ENCODE peak calls at places on chromosomes 11 and 22, in eight cellular contexts. One of them, this sample, is unnamed.

GRCh38 chr11:126480410-126481302 is 125.2 kb downstream of the ST3GAL4 start:
- DNase-seq in tibial nerve: peak
- DNase-seq in testis: peak
- DNase-seq in prostate gland: peak
- DNase-seq in Peyer's patch: peak
- DNase-seq in breast epithelium: peak
- DNase-seq in stomach: peak
- DNase-seq in heart left ventricle: peak
- DNase-seq in this sample: no peak

GRCh38 chr11:35178067-35178805 is 39.3 kb downstream of the CD44 start:
- DNase-seq in prostate gland: no peak
- DNase-seq in testis: no peak
- DNase-seq in breast epithelium: no peak
- DNase-seq in tibial nerve: no peak
- DNase-seq in stomach: no peak
- DNase-seq in Peyer's patch: no peak
- DNase-seq in heart left ventricle: no peak
- DNase-seq in this sample: no peak

GRCh38 chr22:43481528-43482309 is 69.9 kb downstream of the MPPED1 start:
- DNase-seq in prostate gland: no peak
- DNase-seq in breast epithelium: no peak
- DNase-seq in Peyer's patch: no peak
- DNase-seq in stomach: peak
- DNase-seq in testis: no peak
- DNase-seq in tibial nerve: no peak
- DNase-seq in heart left ventricle: no peak
- DNase-seq in this sample: no peak

GRCh38 chr22:50236731-50237409 is 8.0 kb downstream of the TUBGCP6 start:
- DNase-seq in tibial nerve: no peak
- DNase-seq in breast epithelium: no peak
- DNase-seq in testis: no peak
- DNase-seq in prostate gland: no peak
- DNase-seq in stomach: no peak
- DNase-seq in heart left ventricle: no peak
- DNase-seq in Peyer's patch: no peak
- DNase-seq in this sample: no peak

GRCh38 chr11:15493066-15493465 is 378.3 kb downstream of the INSC start:
- DNase-seq in tibial nerve: no peak
- DNase-seq in breast epithelium: no peak
- DNase-seq in heart left ventricle: no peak
- DNase-seq in testis: no peak
- DNase-seq in Peyer's patch: no peak
- DNase-seq in prostate gland: no peak
- DNase-seq in stomach: no peak
- DNase-seq in this sample: no peak

GRCh38 chr11:67053896-67054850 is 2.5 kb upstream of the RHOD start:
- DNase-seq in heart left ventricle: no peak
- DNase-seq in tibial nerve: peak
- DNase-seq in breast epithelium: peak
- DNase-seq in Peyer's patch: peak
- DNase-seq in stomach: peak
- DNase-seq in prostate gland: peak
- DNase-seq in testis: peak
- DNase-seq in this sample: no peak

GRCh38 chr11:100981196-100981824 is 148.3 kb downstream of the PGR start:
- DNase-seq in testis: no peak
- DNase-seq in Peyer's patch: no peak
- DNase-seq in tibial nerve: no peak
- DNase-seq in prostate gland: no peak
- DNase-seq in breast epithelium: no peak
- DNase-seq in heart left ventricle: no peak
- DNase-seq in stomach: no peak
- DNase-seq in this sample: no peak

GRCh38 chr11:126188332-126189108 is 22.9 kb downstream of the RPUSD4 start:
- DNase-seq in testis: no peak
- DNase-seq in Peyer's patch: peak
- DNase-seq in tibial nerve: no peak
- DNase-seq in breast epithelium: no peak
- DNase-seq in prostate gland: no peak
- DNase-seq in heart left ventricle: no peak
- DNase-seq in stomach: no peak
- DNase-seq in this sample: no peak

GRCh38 chr22:26292667-26292995 is 123.4 kb downstream of the SEZ6L start:
- DNase-seq in prostate gland: no peak
- DNase-seq in breast epithelium: no peak
- DNase-seq in testis: no peak
- DNase-seq in stomach: no peak
- DNase-seq in heart left ventricle: no peak
- DNase-seq in tibial nerve: no peak
- DNase-seq in Peyer's patch: no peak
- DNase-seq in this sample: no peak

GRCh38 chr22:20380486-20380885 is 13.5 kb upstream of the ZNF74 start:
- DNase-seq in stomach: no peak
- DNase-seq in testis: no peak
- DNase-seq in prostate gland: no peak
- DNase-seq in Peyer's patch: no peak
- DNase-seq in tibial nerve: no peak
- DNase-seq in heart left ventricle: no peak
- DNase-seq in breast epithelium: no peak
- DNase-seq in this sample: no peak

GRCh38 chr11:113505046-113505445 is 29.8 kb upstream of the DRD2 start:
- DNase-seq in breast epithelium: no peak
- DNase-seq in heart left ventricle: no peak
- DNase-seq in prostate gland: no peak
- DNase-seq in tibial nerve: no peak
- DNase-seq in stomach: no peak
- DNase-seq in testis: peak
- DNase-seq in Peyer's patch: no peak
- DNase-seq in this sample: peak

GRCh38 chr11:4809246-4809645 is 5.1 kb upstream of the OR52R1 start:
- DNase-seq in breast epithelium: no peak
- DNase-seq in Peyer's patch: no peak
- DNase-seq in stomach: no peak
- DNase-seq in prostate gland: no peak
- DNase-seq in testis: no peak
- DNase-seq in tibial nerve: no peak
- DNase-seq in heart left ventricle: no peak
- DNase-seq in this sample: no peak

GRCh38 chr11:124760806-124761205 is 1.3 kb downstream of the ESAM start:
- DNase-seq in tibial nerve: no peak
- DNase-seq in stomach: no peak
- DNase-seq in prostate gland: no peak
- DNase-seq in breast epithelium: no peak
- DNase-seq in heart left ventricle: no peak
- DNase-seq in testis: no peak
- DNase-seq in Peyer's patch: no peak
- DNase-seq in this sample: no peak

GRCh38 chr11:124761301-124762021 is 629 bp downstream of the ESAM start:
- DNase-seq in testis: no peak
- DNase-seq in prostate gland: no peak
- DNase-seq in stomach: no peak
- DNase-seq in tibial nerve: no peak
- DNase-seq in breast epithelium: no peak
- DNase-seq in Peyer's patch: no peak
- DNase-seq in heart left ventricle: no peak
- DNase-seq in this sample: no peak

GRCh38 chr11:124762624-124763155 is 600 bp upstream of the ESAM start:
- DNase-seq in heart left ventricle: no peak
- DNase-seq in prostate gland: no peak
- DNase-seq in tibial nerve: no peak
- DNase-seq in testis: no peak
- DNase-seq in Peyer's patch: no peak
- DNase-seq in stomach: no peak
- DNase-seq in breast epithelium: no peak
- DNase-seq in this sample: no peak

GRCh38 chr11:124763156-124763947 is 1.3 kb upstream of the ESAM start:
- DNase-seq in tibial nerve: peak
- DNase-seq in breast epithelium: peak
- DNase-seq in testis: peak
- DNase-seq in prostate gland: peak
- DNase-seq in heart left ventricle: peak
- DNase-seq in stomach: peak
- DNase-seq in Peyer's patch: peak
- DNase-seq in this sample: no peak

GRCh38 chr11:124762077-124762623 is at the start of gene ESAM:
- DNase-seq in stomach: peak
- DNase-seq in prostate gland: no peak
- DNase-seq in breast epithelium: no peak
- DNase-seq in tibial nerve: no peak
- DNase-seq in heart left ventricle: peak
- DNase-seq in testis: no peak
- DNase-seq in Peyer's patch: peak
- DNase-seq in this sample: no peak
- TF ChIP-seq POLR2A in stomach: no peak
- TF ChIP-seq POLR2A in prostate gland: no peak
- TF ChIP-seq POLR2A in breast epithelium: no peak
- TF ChIP-seq POLR2A in tibial nerve: no peak
- TF ChIP-seq POLR2A in heart left ventricle: peak
- TF ChIP-seq POLR2A in testis: no peak
- TF ChIP-seq POLR2A in Peyer's patch: no peak
- TF ChIP-seq POLR2A in this sample: no peak

GRCh38 chr11:58578635-58579191 is at the start of gene ZFP91:
- DNase-seq in breast epithelium: peak
- DNase-seq in tibial nerve: peak
- DNase-seq in stomach: peak
- DNase-seq in Peyer's patch: peak
- DNase-seq in testis: peak
- DNase-seq in heart left ventricle: peak
- DNase-seq in prostate gland: peak
- DNase-seq in this sample: peak
- TF ChIP-seq POLR2A in breast epithelium: peak
- TF ChIP-seq POLR2A in tibial nerve: peak
- TF ChIP-seq POLR2A in stomach: peak
- TF ChIP-seq POLR2A in Peyer's patch: peak
- TF ChIP-seq POLR2A in testis: peak
- TF ChIP-seq POLR2A in heart left ventricle: peak
- TF ChIP-seq POLR2A in prostate gland: peak
- TF ChIP-seq POLR2A in this sample: peak

DNA sequence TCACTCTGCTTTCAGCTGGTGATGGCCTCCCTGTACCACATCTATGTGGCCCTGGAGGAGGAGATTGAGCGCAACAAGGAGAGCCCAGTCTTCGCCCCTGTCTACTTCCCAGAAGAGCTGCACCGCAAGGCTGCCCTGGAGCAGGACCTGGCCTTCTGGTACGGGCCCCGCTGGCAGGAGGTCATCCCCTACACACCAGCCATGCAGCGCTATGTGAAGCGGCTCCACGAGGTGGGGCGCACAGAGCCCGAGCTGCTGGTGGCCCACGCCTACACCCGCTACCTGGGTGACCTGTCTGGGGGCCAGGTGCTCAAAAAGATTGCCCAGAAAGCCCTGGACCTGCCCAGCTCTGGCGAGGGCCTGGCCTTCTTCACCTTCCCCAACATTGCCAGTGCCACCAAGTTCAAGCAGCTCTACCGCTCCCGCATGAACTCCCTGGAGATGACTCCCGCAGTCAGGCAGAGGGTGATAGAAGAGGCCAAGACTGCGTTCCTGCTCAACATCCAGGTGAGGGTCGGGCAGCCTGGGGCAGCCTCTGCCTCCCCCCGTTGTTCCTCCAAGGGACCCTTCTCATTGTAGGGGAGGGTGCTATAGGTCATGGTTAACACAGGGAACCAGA is 5.9 kb downstream of the HMOX1 start:
- DNase-seq in heart left ventricle: no peak
- DNase-seq in Peyer's patch: no peak
- DNase-seq in tibial nerve: no peak
- DNase-seq in prostate gland: no peak
- DNase-seq in breast epithelium: no peak
- DNase-seq in testis: no peak
- DNase-seq in stomach: no peak
- DNase-seq in this sample: no peak
- TF ChIP-seq POLR2A in heart left ventricle: no peak
- TF ChIP-seq POLR2A in Peyer's patch: no peak
- TF ChIP-seq POLR2A in tibial nerve: no peak
- TF ChIP-seq POLR2A in prostate gland: no peak
- TF ChIP-seq POLR2A in breast epithelium: no peak
- TF ChIP-seq POLR2A in testis: no peak
- TF ChIP-seq POLR2A in stomach: no peak
- TF ChIP-seq POLR2A in this sample: no peak

GRCh38 chr11:65661599-65662246 is 993 bp downstream of the RELA start:
- DNase-seq in tibial nerve: no peak
- DNase-seq in testis: no peak
- DNase-seq in breast epithelium: no peak
- DNase-seq in prostate gland: no peak
- DNase-seq in heart left ventricle: no peak
- DNase-seq in stomach: no peak
- DNase-seq in Peyer's patch: no peak
- DNase-seq in this sample: peak

GRCh38 chr11:65660038-65660437 is 2.7 kb downstream of the RELA start:
- DNase-seq in testis: no peak
- DNase-seq in prostate gland: no peak
- DNase-seq in Peyer's patch: no peak
- DNase-seq in tibial nerve: no peak
- DNase-seq in breast epithelium: no peak
- DNase-seq in heart left ventricle: no peak
- DNase-seq in stomach: no peak
- DNase-seq in this sample: no peak

GRCh38 chr11:65662247-65662801 is 392 bp downstream of the RELA start:
- DNase-seq in testis: no peak
- DNase-seq in Peyer's patch: no peak
- DNase-seq in breast epithelium: no peak
- DNase-seq in tibial nerve: no peak
- DNase-seq in stomach: no peak
- DNase-seq in heart left ventricle: no peak
- DNase-seq in prostate gland: no peak
- DNase-seq in this sample: no peak

GRCh38 chr11:65663634-65664200 is 1.0 kb upstream of the RELA start:
- DNase-seq in stomach: peak
- DNase-seq in Peyer's patch: peak
- DNase-seq in prostate gland: no peak
- DNase-seq in heart left ventricle: no peak
- DNase-seq in testis: peak
- DNase-seq in breast epithelium: no peak
- DNase-seq in tibial nerve: peak
- DNase-seq in this sample: no peak

DNA sequence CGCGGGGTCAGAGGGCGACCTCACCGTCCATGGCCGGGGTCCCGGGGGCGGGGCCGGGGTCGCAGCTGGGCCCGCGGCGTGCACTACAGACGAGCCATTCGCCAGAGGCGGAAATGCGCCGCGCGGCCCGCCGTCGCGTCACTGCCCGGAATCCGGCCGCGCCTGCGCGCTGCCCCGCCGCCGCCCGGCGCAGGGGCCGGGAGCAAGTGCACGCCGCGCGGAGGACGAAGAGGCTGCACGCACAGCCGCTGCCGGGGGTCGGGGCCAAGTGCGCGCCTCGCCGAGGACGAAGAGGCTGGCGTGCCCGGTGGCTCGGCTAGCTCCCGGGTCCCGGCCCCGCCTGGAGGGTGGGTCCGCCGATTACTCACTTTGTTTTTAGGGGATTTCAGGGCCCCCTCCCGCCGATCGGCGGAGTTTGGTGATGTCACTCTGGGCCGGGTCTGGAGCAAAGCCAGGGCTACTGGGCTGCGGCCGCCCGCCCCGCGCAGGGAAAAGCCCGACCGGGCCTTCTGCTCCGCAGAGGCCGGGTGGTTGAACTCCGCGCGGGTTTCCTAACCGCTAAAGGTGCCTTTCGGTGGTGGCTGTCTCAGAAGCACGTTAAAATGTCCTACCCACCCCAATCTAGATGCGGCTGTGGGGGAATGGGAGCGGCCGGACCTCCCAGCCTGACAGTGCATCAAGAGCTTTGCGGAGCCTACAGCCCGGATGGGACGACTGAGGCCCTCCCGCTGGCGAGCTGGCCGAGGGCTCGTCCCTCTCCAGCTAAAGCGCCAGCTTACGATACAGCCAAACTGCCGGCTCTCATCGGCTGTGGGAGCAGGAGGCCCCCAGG is at the start of gene RELA:
- DNase-seq in testis: peak
- DNase-seq in stomach: peak
- DNase-seq in tibial nerve: peak
- DNase-seq in Peyer's patch: peak
- DNase-seq in breast epithelium: peak
- DNase-seq in prostate gland: peak
- DNase-seq in heart left ventricle: peak
- DNase-seq in this sample: peak
- TF ChIP-seq POLR2A in testis: peak
- TF ChIP-seq POLR2A in stomach: peak
- TF ChIP-seq POLR2A in tibial nerve: peak
- TF ChIP-seq POLR2A in Peyer's patch: peak
- TF ChIP-seq POLR2A in breast epithelium: peak
- TF ChIP-seq POLR2A in prostate gland: peak
- TF ChIP-seq POLR2A in heart left ventricle: peak
- TF ChIP-seq POLR2A in this sample: no peak